ENCODE peak calls at places on chromosomes 1 and 21, in six cellular contexts. One of them, this sample, is unnamed.
A peak's percentile ranks its signal among the peaks of the same experiment; 100 is the strongest.

GRCh38 chr1:151986501-151987190 is 7.0 kb downstream of the S100A10 start:
- DNase-seq in psoas muscle: no peak
- DNase-seq in prostate gland: no peak
- DNase-seq in right lobe of liver: no peak
- DNase-seq in Peyer's patch: no peak
- DNase-seq in heart right ventricle: no peak
- DNase-seq in this sample: no peak

GRCh38 chr1:186950547-186950946 is 121.8 kb downstream of the PLA2G4A start:
- DNase-seq in psoas muscle: no peak
- DNase-seq in prostate gland: no peak
- DNase-seq in right lobe of liver: no peak
- DNase-seq in Peyer's patch: no peak
- DNase-seq in heart right ventricle: no peak
- DNase-seq in this sample: no peak

GRCh38 chr1:58031416-58031815 is 515.1 kb downstream of the OMA1 start:
- DNase-seq in psoas muscle: no peak
- DNase-seq in prostate gland: no peak
- DNase-seq in right lobe of liver: no peak
- DNase-seq in Peyer's patch: no peak
- DNase-seq in heart right ventricle: no peak
- DNase-seq in this sample: no peak

GRCh38 chr21:34852438-34852837 is 183.6 kb downstream of the CLIC6 start:
- DNase-seq in psoas muscle: no peak
- DNase-seq in prostate gland: no peak
- DNase-seq in right lobe of liver: no peak
- DNase-seq in Peyer's patch: no peak
- DNase-seq in heart right ventricle: no peak
- DNase-seq in this sample: no peak

GRCh38 chr1:162366149-162366548 is 10.5 kb downstream of the SPATA46 start:
- DNase-seq in psoas muscle: no peak
- DNase-seq in prostate gland: no peak
- DNase-seq in right lobe of liver: no peak
- DNase-seq in Peyer's patch: no peak
- DNase-seq in heart right ventricle: no peak
- DNase-seq in this sample: no peak

GRCh38 chr1:239718997-239719628 is 332.7 kb downstream of the CHRM3 start:
- DNase-seq in psoas muscle: no peak
- DNase-seq in prostate gland: no peak
- DNase-seq in right lobe of liver: no peak
- DNase-seq in Peyer's patch: no peak
- DNase-seq in heart right ventricle: no peak
- DNase-seq in this sample: no peak

GRCh38 chr1:223249854-223250631 is 107.0 kb upstream of the TLR5 start:
- DNase-seq in psoas muscle: no peak
- DNase-seq in prostate gland: no peak
- DNase-seq in right lobe of liver: no peak
- DNase-seq in Peyer's patch: no peak
- DNase-seq in heart right ventricle: no peak
- DNase-seq in this sample: no peak

GRCh38 chr21:46038341-46038829 is 56.8 kb downstream of the COL6A1 start:
- DNase-seq in psoas muscle: no peak
- DNase-seq in prostate gland: no peak
- DNase-seq in right lobe of liver: no peak
- DNase-seq in Peyer's patch: no peak
- DNase-seq in heart right ventricle: no peak
- DNase-seq in this sample: no peak

GRCh38 chr1:38046884-38047602 is 450 bp upstream of the POU3F1 start:
- DNase-seq in psoas muscle: peak; percentile 92
- DNase-seq in prostate gland: peak; percentile 86
- DNase-seq in right lobe of liver: peak; percentile 76
- DNase-seq in Peyer's patch: peak; percentile 83
- DNase-seq in heart right ventricle: peak; percentile 85
- DNase-seq in this sample: peak; percentile 81

GRCh38 chr1:225603538-225604354 is 49.2 kb downstream of the ENAH start:
- DNase-seq in psoas muscle: no peak
- DNase-seq in prostate gland: no peak
- DNase-seq in right lobe of liver: no peak
- DNase-seq in Peyer's patch: no peak
- DNase-seq in heart right ventricle: no peak
- DNase-seq in this sample: peak; percentile 72

GRCh38 chr21:33685613-33686197 is 43.4 kb downstream of the ITSN1 start:
- DNase-seq in psoas muscle: no peak
- DNase-seq in prostate gland: no peak
- DNase-seq in right lobe of liver: no peak
- DNase-seq in Peyer's patch: no peak
- DNase-seq in heart right ventricle: no peak
- DNase-seq in this sample: peak; percentile 28

GRCh38 chr1:46131727-46132528 is 501 bp downstream of the PIK3R3 start:
- DNase-seq in psoas muscle: no peak
- DNase-seq in prostate gland: peak; percentile 29
- DNase-seq in right lobe of liver: no peak
- DNase-seq in Peyer's patch: peak; percentile 54
- DNase-seq in heart right ventricle: peak; percentile 16
- DNase-seq in this sample: peak; percentile 25

GRCh38 chr1:214637722-214638473 is 34.9 kb downstream of the CENPF start:
- DNase-seq in psoas muscle: no peak
- DNase-seq in prostate gland: no peak
- DNase-seq in right lobe of liver: no peak
- DNase-seq in Peyer's patch: no peak
- DNase-seq in heart right ventricle: no peak
- DNase-seq in this sample: peak; percentile 77

GRCh38 chr1:179930867-179931266 is 23.7 kb upstream of the CEP350 start:
- DNase-seq in psoas muscle: no peak
- DNase-seq in prostate gland: peak; percentile 22
- DNase-seq in right lobe of liver: no peak
- DNase-seq in Peyer's patch: no peak
- DNase-seq in heart right ventricle: no peak
- DNase-seq in this sample: no peak

GRCh38 chr1:55720243-55720642 is 505.1 kb upstream of the USP24 start:
- DNase-seq in psoas muscle: peak; percentile 42
- DNase-seq in prostate gland: no peak
- DNase-seq in right lobe of liver: no peak
- DNase-seq in Peyer's patch: peak; percentile 52
- DNase-seq in heart right ventricle: no peak
- DNase-seq in this sample: no peak

GRCh38 chr21:45306832-45307571 is 19.3 kb upstream of the POFUT2 start:
- DNase-seq in psoas muscle: peak; percentile 85
- DNase-seq in prostate gland: no peak
- DNase-seq in right lobe of liver: peak; percentile 62
- DNase-seq in Peyer's patch: peak; percentile 57
- DNase-seq in heart right ventricle: peak; percentile 89
- DNase-seq in this sample: no peak

GRCh38 chr1:93710499-93710898 is 28.9 kb upstream of the BCAR3 start:
- DNase-seq in psoas muscle: no peak
- DNase-seq in prostate gland: no peak
- DNase-seq in right lobe of liver: no peak
- DNase-seq in Peyer's patch: no peak
- DNase-seq in heart right ventricle: no peak
- DNase-seq in this sample: no peak

GRCh38 chr1:43284711-43285110 is 670 bp downstream of the C1orf210 start:
- DNase-seq in psoas muscle: no peak
- DNase-seq in prostate gland: no peak
- DNase-seq in right lobe of liver: peak; percentile 27
- DNase-seq in Peyer's patch: peak; percentile 57
- DNase-seq in heart right ventricle: no peak
- DNase-seq in this sample: no peak

GRCh38 chr1:21264913-21265312 is 25.4 kb downstream of the ECE1 start:
- DNase-seq in psoas muscle: no peak
- DNase-seq in prostate gland: no peak
- DNase-seq in right lobe of liver: no peak
- DNase-seq in Peyer's patch: no peak
- DNase-seq in heart right ventricle: no peak
- DNase-seq in this sample: no peak
- H3K27ac ChIP-seq in psoas muscle: no peak overlapping the region
- H3K27ac ChIP-seq in prostate gland: no peak overlapping the region
- H3K27ac ChIP-seq in right lobe of liver: no peak overlapping the region
- H3K27ac ChIP-seq in Peyer's patch: no peak overlapping the region
- H3K27ac ChIP-seq in heart right ventricle: peak overlapping the region; percentile 2
- H3K27ac ChIP-seq in this sample: no peak overlapping the region

GRCh38 chr21:42705746-42706374 is 52.4 kb downstream of the PDE9A start:
- DNase-seq in psoas muscle: no peak
- DNase-seq in prostate gland: no peak
- DNase-seq in right lobe of liver: no peak
- DNase-seq in Peyer's patch: no peak
- DNase-seq in heart right ventricle: no peak
- DNase-seq in this sample: peak; percentile 36
- TF ChIP-seq CTCF in psoas muscle: no peak
- TF ChIP-seq CTCF in prostate gland: no peak
- TF ChIP-seq CTCF in right lobe of liver: no peak
- TF ChIP-seq CTCF in Peyer's patch: no peak
- TF ChIP-seq CTCF in heart right ventricle: no peak
- TF ChIP-seq CTCF in this sample: no peak

GRCh38 chr1:20657024-20657423 is 4.1 kb downstream of the DDOST start:
- DNase-seq in psoas muscle: no peak
- DNase-seq in prostate gland: no peak
- DNase-seq in right lobe of liver: no peak
- DNase-seq in Peyer's patch: no peak
- DNase-seq in heart right ventricle: no peak
- DNase-seq in this sample: no peak

GRCh38 chr1:20661235-20662109 is at the start of gene DDOST:
- DNase-seq in psoas muscle: peak; percentile 95
- DNase-seq in prostate gland: peak; percentile 95
- DNase-seq in right lobe of liver: peak; percentile 97
- DNase-seq in Peyer's patch: peak; percentile 96
- DNase-seq in heart right ventricle: peak; percentile 96
- DNase-seq in this sample: peak; percentile 98

GRCh38 chr1:20660363-20661234 is 570 bp downstream of the DDOST start:
- DNase-seq in psoas muscle: no peak
- DNase-seq in prostate gland: no peak
- DNase-seq in right lobe of liver: no peak
- DNase-seq in Peyer's patch: no peak
- DNase-seq in heart right ventricle: no peak
- DNase-seq in this sample: no peak

GRCh38 chr1:20662110-20662475 is 924 bp upstream of the DDOST start:
- DNase-seq in psoas muscle: no peak
- DNase-seq in prostate gland: no peak
- DNase-seq in right lobe of liver: no peak
- DNase-seq in Peyer's patch: no peak
- DNase-seq in heart right ventricle: no peak
- DNase-seq in this sample: no peak

DNA sequence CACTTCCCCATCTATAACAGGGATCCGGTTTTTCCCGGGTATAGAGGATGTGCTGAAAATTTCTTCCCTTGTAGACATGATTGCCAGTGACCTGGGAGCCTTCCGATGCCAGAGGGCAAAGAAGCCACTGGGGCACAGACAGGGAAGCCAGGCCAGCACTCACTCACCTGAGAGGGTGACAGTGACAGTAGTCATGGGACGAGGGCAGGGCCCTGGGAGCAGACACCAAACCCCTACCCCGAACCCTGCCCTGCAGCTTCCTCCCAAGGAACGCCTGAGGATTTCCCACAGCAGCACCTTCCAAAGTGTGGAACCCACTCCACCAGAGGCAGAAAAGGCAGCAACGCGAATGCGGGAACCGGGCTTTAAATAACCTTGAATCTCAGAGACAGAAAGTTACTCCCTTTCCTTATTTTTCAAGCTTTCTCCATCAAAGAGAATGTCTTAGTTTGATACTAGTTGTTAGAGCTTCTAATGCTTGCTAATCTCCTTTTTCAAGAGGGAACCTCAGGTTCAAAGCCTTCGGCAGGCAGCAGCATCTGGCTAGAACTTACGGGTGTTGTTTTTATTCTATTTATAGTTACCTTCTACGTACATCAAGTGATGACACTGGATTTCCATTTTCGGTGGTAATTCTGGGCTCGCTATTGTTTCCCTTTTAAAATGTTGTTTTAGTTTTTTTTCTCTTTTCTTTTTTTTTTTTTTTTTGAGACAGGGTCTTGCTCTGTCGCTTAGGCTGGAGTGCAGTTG is 2.8 kb downstream of the DDOST start:
- DNase-seq in psoas muscle: no peak
- DNase-seq in prostate gland: no peak
- DNase-seq in right lobe of liver: no peak
- DNase-seq in Peyer's patch: no peak
- DNase-seq in heart right ventricle: no peak
- DNase-seq in this sample: no peak
- H3K27ac ChIP-seq in psoas muscle: peak overlapping the region; percentile 38
- H3K27ac ChIP-seq in prostate gland: no peak overlapping the region
- H3K27ac ChIP-seq in right lobe of liver: no peak overlapping the region
- H3K27ac ChIP-seq in Peyer's patch: no peak overlapping the region
- H3K27ac ChIP-seq in heart right ventricle: peak overlapping the region; percentile 68
- H3K27ac ChIP-seq in this sample: peak overlapping the region; percentile 35

GRCh38 chr1:153238536-153238935 is 21.0 kb upstream of the LORICRIN start:
- DNase-seq in psoas muscle: no peak
- DNase-seq in prostate gland: no peak
- DNase-seq in right lobe of liver: no peak
- DNase-seq in Peyer's patch: no peak
- DNase-seq in heart right ventricle: no peak
- DNase-seq in this sample: no peak
- TF ChIP-seq CTCF in psoas muscle: no peak
- TF ChIP-seq CTCF in prostate gland: no peak
- TF ChIP-seq CTCF in right lobe of liver: no peak
- TF ChIP-seq CTCF in Peyer's patch: peak; percentile 42
- TF ChIP-seq CTCF in heart right ventricle: no peak
- TF ChIP-seq CTCF in this sample: no peak

GRCh38 chr1:18481921-18482701 is 1.4 kb downstream of the KLHDC7A start:
- DNase-seq in psoas muscle: no peak
- DNase-seq in prostate gland: no peak
- DNase-seq in right lobe of liver: no peak
- DNase-seq in Peyer's patch: no peak
- DNase-seq in heart right ventricle: no peak
- DNase-seq in this sample: no peak

GRCh38 chr1:18481190-18481920 is 625 bp downstream of the KLHDC7A start:
- DNase-seq in psoas muscle: no peak
- DNase-seq in prostate gland: no peak
- DNase-seq in right lobe of liver: peak; percentile 59
- DNase-seq in Peyer's patch: no peak
- DNase-seq in heart right ventricle: no peak
- DNase-seq in this sample: no peak

GRCh38 chr1:18480315-18481189 is at the start of gene KLHDC7A:
- DNase-seq in psoas muscle: no peak
- DNase-seq in prostate gland: peak; percentile 36
- DNase-seq in right lobe of liver: peak; percentile 92
- DNase-seq in Peyer's patch: no peak
- DNase-seq in heart right ventricle: no peak
- DNase-seq in this sample: no peak

GRCh38 chr1:18482721-18483425 is 2.1 kb downstream of the KLHDC7A start:
- DNase-seq in psoas muscle: no peak
- DNase-seq in prostate gland: no peak
- DNase-seq in right lobe of liver: no peak
- DNase-seq in Peyer's patch: no peak
- DNase-seq in heart right ventricle: no peak
- DNase-seq in this sample: no peak

GRCh38 chr1:18479484-18479883 is 1.2 kb upstream of the KLHDC7A start:
- DNase-seq in psoas muscle: no peak
- DNase-seq in prostate gland: no peak
- DNase-seq in right lobe of liver: no peak
- DNase-seq in Peyer's patch: no peak
- DNase-seq in heart right ventricle: no peak
- DNase-seq in this sample: no peak
- H3K27ac ChIP-seq in psoas muscle: no peak overlapping the region
- H3K27ac ChIP-seq in prostate gland: no peak overlapping the region
- H3K27ac ChIP-seq in right lobe of liver: peak overlapping the region; percentile 74
- H3K27ac ChIP-seq in Peyer's patch: no peak overlapping the region
- H3K27ac ChIP-seq in heart right ventricle: no peak overlapping the region
- H3K27ac ChIP-seq in this sample: no peak overlapping the region

This sample was measured in cardiac muscle cell.